ENCODE peak calls at places on chromosomes 7 and 10, in five cellular contexts. One of them, this sample, is unnamed.

GRCh38 chr7:156969972-156970420 is 20.5 kb downstream of the NOM1 start:
- DNase-seq in HCT116: no peak
- DNase-seq in A673: peak
- DNase-seq in stomach: no peak
- DNase-seq in cardiac muscle cell: peak
- DNase-seq in this sample: no peak

GRCh38 chr10:33377658-33378025 is 43.2 kb upstream of the NRP1 start:
- DNase-seq in cardiac muscle cell: peak
- DNase-seq in HCT116: peak
- DNase-seq in A673: no peak
- DNase-seq in stomach: no peak
- DNase-seq in this sample: no peak

GRCh38 chr10:98376485-98376884 is 38.5 kb downstream of the PYROXD2 start:
- DNase-seq in A673: no peak
- DNase-seq in cardiac muscle cell: peak
- DNase-seq in stomach: no peak
- DNase-seq in HCT116: no peak
- DNase-seq in this sample: no peak

GRCh38 chr10:77507313-77507712 is 130.3 kb downstream of the KCNMA1 start:
- DNase-seq in stomach: no peak
- DNase-seq in HCT116: no peak
- DNase-seq in cardiac muscle cell: no peak
- DNase-seq in A673: no peak
- DNase-seq in this sample: no peak

GRCh38 chr7:142549007-142549406 is 200.3 kb upstream of the PRSS1 start:
- DNase-seq in A673: no peak
- DNase-seq in stomach: no peak
- DNase-seq in HCT116: no peak
- DNase-seq in cardiac muscle cell: no peak
- DNase-seq in this sample: no peak

GRCh38 chr7:39085590-39086049 is 107.9 kb downstream of the POU6F2 start:
- DNase-seq in HCT116: no peak
- DNase-seq in cardiac muscle cell: peak
- DNase-seq in stomach: no peak
- DNase-seq in A673: no peak
- DNase-seq in this sample: no peak

GRCh38 chr7:13933106-13933505 is 56.4 kb downstream of the ETV1 start:
- DNase-seq in stomach: no peak
- DNase-seq in A673: no peak
- DNase-seq in cardiac muscle cell: peak
- DNase-seq in HCT116: no peak
- DNase-seq in this sample: no peak

GRCh38 chr10:73625004-73625883 is 16.0 kb downstream of the MYOZ1 start:
- DNase-seq in HCT116: no peak
- DNase-seq in stomach: no peak
- DNase-seq in A673: peak
- DNase-seq in cardiac muscle cell: peak
- DNase-seq in this sample: peak

GRCh38 chr10:67789769-67790168 is 48.2 kb downstream of the DNAJC12 start:
- DNase-seq in A673: no peak
- DNase-seq in HCT116: no peak
- DNase-seq in cardiac muscle cell: no peak
- DNase-seq in stomach: no peak
- DNase-seq in this sample: no peak

GRCh38 chr10:84685047-84685660 is 356.8 kb downstream of the CCSER2 start:
- DNase-seq in HCT116: no peak
- DNase-seq in A673: no peak
- DNase-seq in stomach: no peak
- DNase-seq in cardiac muscle cell: no peak
- DNase-seq in this sample: no peak

GRCh38 chr10:46297406-46298204 is 10.8 kb downstream of the ANTXRL start:
- DNase-seq in cardiac muscle cell: no peak
- DNase-seq in A673: no peak
- DNase-seq in HCT116: no peak
- DNase-seq in stomach: peak
- DNase-seq in this sample: no peak

GRCh38 chr10:99698504-99699080 is 33.3 kb downstream of the COX15 start:
- DNase-seq in A673: no peak
- DNase-seq in stomach: no peak
- DNase-seq in HCT116: no peak
- DNase-seq in cardiac muscle cell: no peak
- DNase-seq in this sample: no peak

GRCh38 chr7:128941946-128942526 is 4.3 kb downstream of the IRF5 start:
- DNase-seq in cardiac muscle cell: no peak
- DNase-seq in A673: no peak
- DNase-seq in HCT116: no peak
- DNase-seq in stomach: no peak
- DNase-seq in this sample: no peak

GRCh38 chr10:73992899-73993788 is 4.8 kb upstream of the VCL start:
- DNase-seq in HCT116: no peak
- DNase-seq in A673: no peak
- DNase-seq in stomach: no peak
- DNase-seq in cardiac muscle cell: peak
- DNase-seq in this sample: no peak

GRCh38 chr10:68796609-68797008 is 30.7 kb upstream of the STOX1 start:
- DNase-seq in stomach: no peak
- DNase-seq in A673: no peak
- DNase-seq in HCT116: no peak
- DNase-seq in cardiac muscle cell: no peak
- DNase-seq in this sample: peak

GRCh38 chr7:56007891-56008290 is 43.4 kb downstream of the PSPH start:
- DNase-seq in cardiac muscle cell: peak
- DNase-seq in HCT116: no peak
- DNase-seq in stomach: no peak
- DNase-seq in A673: no peak
- DNase-seq in this sample: no peak

GRCh38 chr10:1412531-1413189 is 324.7 kb downstream of the ADARB2 start:
- DNase-seq in A673: no peak
- DNase-seq in HCT116: no peak
- DNase-seq in stomach: peak
- DNase-seq in cardiac muscle cell: no peak
- DNase-seq in this sample: no peak

GRCh38 chr7:158683541-158683940 is 21.1 kb downstream of the NCAPG2 start:
- DNase-seq in HCT116: no peak
- DNase-seq in stomach: no peak
- DNase-seq in A673: no peak
- DNase-seq in cardiac muscle cell: no peak
- DNase-seq in this sample: no peak

GRCh38 chr10:22737587-22737986 is 23.2 kb upstream of the PIP4K2A start:
- DNase-seq in HCT116: no peak
- DNase-seq in A673: peak
- DNase-seq in stomach: no peak
- DNase-seq in cardiac muscle cell: peak
- DNase-seq in this sample: peak

GRCh38 chr7:112452102-112452888 is 2.0 kb downstream of the IFRD1 start:
- DNase-seq in stomach: peak
- DNase-seq in cardiac muscle cell: peak
- DNase-seq in A673: peak
- DNase-seq in HCT116: no peak
- DNase-seq in this sample: peak

GRCh38 chr7:113268757-113269156 is 150.4 kb upstream of the SMIM30 start:
- DNase-seq in HCT116: no peak
- DNase-seq in cardiac muscle cell: peak
- DNase-seq in stomach: no peak
- DNase-seq in A673: no peak
- DNase-seq in this sample: no peak

GRCh38 chr10:22379059-22379458 is 33.8 kb downstream of the SPAG6 start:
- DNase-seq in stomach: no peak
- DNase-seq in A673: no peak
- DNase-seq in HCT116: no peak
- DNase-seq in cardiac muscle cell: no peak
- DNase-seq in this sample: no peak

GRCh38 chr7:45890902-45891461 is 2.7 kb downstream of the IGFBP1 start:
- DNase-seq in cardiac muscle cell: peak
- DNase-seq in HCT116: peak
- DNase-seq in stomach: no peak
- DNase-seq in A673: peak
- DNase-seq in this sample: peak

GRCh38 chr10:5419466-5420094 is 7.2 kb downstream of the NET1 start:
- DNase-seq in cardiac muscle cell: peak
- DNase-seq in A673: no peak
- DNase-seq in stomach: no peak
- DNase-seq in HCT116: no peak
- DNase-seq in this sample: no peak

GRCh38 chr7:27122075-27122910 is 8.3 kb downstream of the HOXA4 start:
- DNase-seq in cardiac muscle cell: no peak
- DNase-seq in HCT116: no peak
- DNase-seq in stomach: no peak
- DNase-seq in A673: no peak
- DNase-seq in this sample: no peak

GRCh38 chr10:5242585-5242984 is 45.9 kb downstream of the AKR1C4 start:
- DNase-seq in stomach: no peak
- DNase-seq in cardiac muscle cell: no peak
- DNase-seq in HCT116: no peak
- DNase-seq in A673: no peak
- DNase-seq in this sample: no peak

DNA sequence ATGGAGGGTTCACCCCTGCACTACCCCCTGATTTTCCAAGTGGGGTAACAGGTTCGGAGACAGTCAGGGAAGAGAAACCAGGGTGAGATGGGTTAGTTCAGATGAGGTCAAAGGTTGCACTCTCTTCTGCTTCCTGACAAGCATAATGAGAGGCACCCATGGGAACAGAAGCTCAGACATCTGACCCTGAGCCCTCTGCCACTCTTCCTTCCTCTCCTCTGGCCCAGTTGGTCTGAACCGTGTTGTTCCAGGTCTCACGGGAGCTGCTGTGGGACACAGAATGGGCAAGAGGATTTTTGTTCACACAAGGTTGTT is 38.4 kb downstream of the DNAJB12 start:
- DNase-seq in HCT116: no peak
- DNase-seq in stomach: no peak
- DNase-seq in cardiac muscle cell: no peak
- DNase-seq in A673: no peak
- DNase-seq in this sample: no peak
- H3K27ac ChIP-seq in HCT116: no peak
- H3K27ac ChIP-seq in stomach: peak
- H3K27ac ChIP-seq in cardiac muscle cell: no peak
- H3K27ac ChIP-seq in A673: no peak
- H3K27ac ChIP-seq in this sample: peak

DNA sequence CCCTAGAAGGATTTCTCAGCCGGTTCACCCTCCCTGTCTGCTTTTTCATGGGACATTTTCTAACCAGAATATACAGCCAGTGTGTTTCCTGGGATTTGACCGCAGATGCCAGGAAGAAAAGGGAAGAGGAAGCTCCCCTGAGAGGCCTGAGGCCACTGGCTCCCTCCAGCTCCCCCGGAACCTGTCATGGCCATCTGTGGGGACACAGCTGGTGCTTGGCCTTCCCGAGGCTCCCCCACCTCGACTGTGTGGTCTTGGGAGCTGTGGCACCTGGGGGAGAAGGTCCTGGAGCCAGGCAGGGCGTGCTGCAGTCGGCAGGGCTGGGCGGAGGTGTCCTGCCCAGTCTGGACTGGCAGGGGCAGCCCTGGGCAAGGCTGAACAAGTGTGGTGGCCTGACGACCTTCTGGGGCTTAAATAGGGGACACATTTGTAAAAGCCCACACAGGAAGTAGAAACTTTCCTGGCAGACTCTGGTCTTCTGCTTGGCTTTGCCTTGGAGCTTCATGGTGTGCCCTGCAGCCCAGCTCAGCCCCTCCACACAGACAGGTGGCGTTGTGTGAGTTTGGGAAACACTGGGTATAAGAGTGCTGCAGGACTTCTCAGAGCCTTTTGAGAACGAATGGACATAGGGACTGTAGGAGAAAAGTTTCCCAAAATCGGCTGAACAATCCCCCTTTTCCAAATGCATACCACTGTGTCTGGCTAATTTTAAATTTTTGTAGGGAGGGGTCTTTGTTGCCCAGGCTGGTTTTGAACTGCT is 6.8 kb downstream of the BRI3 start:
- DNase-seq in A673: no peak
- DNase-seq in stomach: no peak
- DNase-seq in HCT116: no peak
- DNase-seq in cardiac muscle cell: no peak
- DNase-seq in this sample: no peak
- TF ChIP-seq CTCF in A673: no peak
- TF ChIP-seq CTCF in stomach: no peak
- TF ChIP-seq CTCF in HCT116: no peak
- TF ChIP-seq CTCF in cardiac muscle cell: no peak
- TF ChIP-seq CTCF in this sample: no peak

GRCh38 chr10:102631525-102632393 is 12.5 kb upstream of the TRIM8 start:
- DNase-seq in A673: no peak
- DNase-seq in HCT116: no peak
- DNase-seq in stomach: no peak
- DNase-seq in cardiac muscle cell: no peak
- DNase-seq in this sample: no peak
- H3K27ac ChIP-seq in A673: no peak
- H3K27ac ChIP-seq in HCT116: no peak
- H3K27ac ChIP-seq in stomach: no peak
- H3K27ac ChIP-seq in cardiac muscle cell: peak
- H3K27ac ChIP-seq in this sample: peak

GRCh38 chr7:141012696-141013344 is 1.9 kb downstream of the MRPS33 start:
- DNase-seq in A673: no peak
- DNase-seq in HCT116: no peak
- DNase-seq in stomach: no peak
- DNase-seq in cardiac muscle cell: no peak
- DNase-seq in this sample: peak

GRCh38 chr7:141013345-141013715 is 1.4 kb downstream of the MRPS33 start:
- DNase-seq in stomach: no peak
- DNase-seq in HCT116: no peak
- DNase-seq in cardiac muscle cell: no peak
- DNase-seq in A673: no peak
- DNase-seq in this sample: no peak

GRCh38 chr7:141016349-141016748 is 1.6 kb upstream of the MRPS33 start:
- DNase-seq in cardiac muscle cell: no peak
- DNase-seq in A673: no peak
- DNase-seq in HCT116: no peak
- DNase-seq in stomach: no peak
- DNase-seq in this sample: no peak

GRCh38 chr7:141014091-141014490 is 661 bp downstream of the MRPS33 start:
- DNase-seq in HCT116: no peak
- DNase-seq in A673: no peak
- DNase-seq in cardiac muscle cell: peak
- DNase-seq in stomach: no peak
- DNase-seq in this sample: no peak

DNA sequence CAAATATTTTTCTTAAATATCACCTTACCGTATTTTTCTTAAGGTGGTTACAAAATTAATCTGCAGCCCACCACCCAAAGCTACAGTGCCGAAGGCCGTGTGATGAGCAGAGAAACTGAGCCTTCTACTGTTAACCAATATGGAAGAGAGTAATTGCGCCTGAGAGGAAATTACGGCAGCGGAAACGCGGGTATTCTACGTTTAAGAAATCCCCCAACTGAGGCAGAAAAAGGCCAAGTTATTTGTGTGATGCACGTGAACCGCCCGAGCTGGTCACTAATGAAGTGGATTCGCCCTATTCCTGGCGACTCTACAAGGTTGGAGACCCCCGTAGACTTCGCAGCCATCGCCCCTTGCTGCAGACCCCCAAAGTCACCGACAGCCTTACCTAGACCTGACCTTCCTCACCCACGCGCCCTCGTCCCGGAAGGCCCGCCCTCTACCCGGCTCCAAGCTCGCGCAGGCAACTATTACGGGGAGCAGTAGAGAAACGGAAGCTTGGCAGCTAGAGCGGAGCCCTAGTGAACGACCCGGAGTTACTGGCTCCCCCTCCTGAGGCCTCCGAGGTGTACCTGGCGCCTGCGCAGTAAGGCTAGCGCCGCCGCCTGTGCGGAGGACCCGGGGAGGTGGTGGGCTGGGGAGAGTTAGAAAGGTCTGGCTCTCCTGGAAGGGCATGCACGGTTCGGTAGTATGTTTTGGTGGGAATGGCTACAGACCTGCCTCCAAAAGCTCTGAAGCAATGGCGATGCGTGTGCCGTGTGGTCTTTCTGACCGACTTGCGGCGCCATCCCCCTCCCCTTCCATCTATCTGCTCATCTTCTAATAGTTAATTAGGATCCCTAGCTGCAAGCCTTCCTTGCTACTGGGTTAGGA is at the start of gene MRPS33:
- DNase-seq in stomach: peak
- DNase-seq in cardiac muscle cell: peak
- DNase-seq in A673: peak
- DNase-seq in HCT116: peak
- DNase-seq in this sample: peak
- TF ChIP-seq CTCF in stomach: no peak
- TF ChIP-seq CTCF in cardiac muscle cell: peak
- TF ChIP-seq CTCF in A673: peak
- TF ChIP-seq CTCF in HCT116: peak
- TF ChIP-seq CTCF in this sample: peak